ENCODE peak calls at places on chromosomes 1 and 21, in seven cellular contexts. L is body of pancreas, U is mammary epithelial cell, H is tibial artery, X is IMR-90, D is fibroblast of lung, J is NT2/D1. P is an unnamed sample. For H3K9me3, the result is how much of the 10 kb centered on the place peaks cover.

GRCh38 chr1:15950763-15951295 is 25.1 kb downstream of the ZBTB17 start:
- DNase-seq in U (no peak), L (no peak), H (peak), D (no peak), J (no peak), X (peak), P (no peak)

GRCh38 chr1:45545019-45545493 is 5.6 kb upstream of the AKR1A1 start:
- DNase-seq in J (no peak), L (no peak), H (no peak), U (no peak), X (no peak), D (no peak), P (no peak)

GRCh38 chr1:36988311-36988710 is 46.0 kb downstream of the GRIK3 start:
- DNase-seq in J (no peak), U (no peak), X (no peak), D (no peak), L (no peak), H (no peak), P (no peak)

GRCh38 chr1:5734414-5734813 is 257.8 kb downstream of the NPHP4 start:
- DNase-seq in X (no peak), J (no peak), H (no peak), U (no peak), L (no peak), D (no peak), P (no peak)

GRCh38 chr1:20530261-20530660 is 22.1 kb upstream of the FAM43B start:
- DNase-seq in X (no peak), D (no peak), L (no peak), U (no peak), H (no peak), J (no peak), P (no peak)

GRCh38 chr1:228842094-228842775 is 107.0 kb downstream of the RHOU start:
- DNase-seq in H (no peak), U (peak), X (peak), D (peak), J (peak), L (peak), P (no peak)

GRCh38 chr1:179447489-179447888 is 81.7 kb downstream of the AXDND1 start:
- DNase-seq in H (no peak), L (no peak), J (peak), X (peak), U (peak), D (no peak), P (peak)

GRCh38 chr1:61518670-61519400 is 206.1 kb downstream of the TM2D1 start:
- DNase-seq in L (no peak), J (no peak), U (peak), H (no peak), X (no peak), D (peak), P (no peak)

GRCh38 chr1:219587817-219588561 is 24.9 kb downstream of the ZC3H11B start:
- DNase-seq in D (peak), X (peak), J (no peak), L (no peak), H (no peak), U (no peak), P (no peak)

GRCh38 chr1:62435231-62436038 is 1.4 kb upstream of the USP1 start:
- DNase-seq in X (no peak), J (peak), D (no peak), U (no peak), H (no peak), L (no peak), P (no peak)

GRCh38 chr21:46188226-46189212 is 4.3 kb upstream of the SPATC1L start:
- DNase-seq in D (peak), U (peak), J (peak), L (peak), H (no peak), X (peak), P (no peak)

GRCh38 chr1:244647819-244648218 is 5.1 kb upstream of the DESI2 start:
- DNase-seq in L (no peak), D (no peak), J (no peak), H (no peak), X (no peak), U (no peak), P (no peak)

GRCh38 chr1:237108299-237109040 is 66.5 kb downstream of the RYR2 start:
- DNase-seq in D (no peak), X (no peak), U (no peak), L (peak), H (no peak), J (peak), P (no peak)

GRCh38 chr1:21899972-21900371 is 37.1 kb downstream of the HSPG2 start:
- DNase-seq in L (no peak), J (no peak), X (no peak), H (no peak), U (no peak), D (no peak), P (no peak)

GRCh38 chr1:37930246-37931142 is 16.4 kb downstream of the INPP5B start:
- DNase-seq in L (no peak), X (peak), U (peak), D (no peak), J (no peak), H (no peak), P (no peak)

GRCh38 chr1:75482951-75483350 is 128.0 kb downstream of the SLC44A5 start:
- DNase-seq in U (no peak), D (no peak), L (no peak), X (no peak), J (no peak), H (no peak), P (no peak)

GRCh38 chr21:34221331-34222030 is 142.3 kb upstream of the KCNE2 start:
- DNase-seq in L (no peak), D (no peak), J (no peak), X (no peak), H (no peak), U (no peak), P (no peak)

GRCh38 chr1:100530901-100531487 is 6.9 kb upstream of the GPR88 start:
- DNase-seq in L (peak), H (peak), U (peak), X (peak), D (peak), J (no peak), P (no peak)

GRCh38 chr1:6358144-6358624 is 35.4 kb downstream of the ACOT7 start:
- DNase-seq in X (no peak), D (no peak), H (no peak), U (peak), J (no peak), L (no peak), P (no peak)

GRCh38 chr1:6365047-6365446 is 28.5 kb downstream of the ACOT7 start:
- DNase-seq in U (no peak), X (no peak), J (no peak), D (no peak), L (no peak), H (no peak), P (no peak)

GRCh38 chr1:48263042-48263441 is 40.5 kb downstream of the SLC5A9 start:
- DNase-seq in U (no peak), D (peak), X (no peak), L (no peak), H (no peak), J (no peak), P (no peak)

GRCh38 chr1:52520149-52520548 is 32.7 kb downstream of the TUT4 start:
- DNase-seq in J (no peak), H (no peak), U (peak), D (peak), L (no peak), X (peak), P (no peak)

GRCh38 chr21:36792505-36792967 is 93.6 kb downstream of the SIM2 start:
- DNase-seq in H (no peak), U (peak), J (no peak), L (no peak), D (no peak), X (peak), P (no peak)

GRCh38 chr1:39788758-39789570 is at the start of gene BMP8B:
- DNase-seq in J (no peak), X (no peak), D (no peak), L (peak), H (peak), U (peak), P (no peak)

GRCh38 chr1:5296135-5296930 is 641.9 kb downstream of the AJAP1 start:
- DNase-seq in J (no peak), U (no peak), L (no peak), D (no peak), X (no peak), H (no peak), P (no peak)

GRCh38 chr1:51555866-51556619 is 37.0 kb upstream of the EPS15 start:
- DNase-seq in J (no peak), H (no peak), D (peak), L (no peak), U (peak), X (peak), P (no peak)

GRCh38 chr21:15281714-15282113 is 216.9 kb upstream of the NRIP1 start:
- DNase-seq in J (no peak), D (no peak), U (no peak), L (no peak), H (no peak), X (no peak), P (no peak)

GRCh38 chr21:38340131-38340530 is 83.3 kb downstream of the KCNJ15 start:
- DNase-seq in L (no peak), D (no peak), U (no peak), H (no peak), X (no peak), J (no peak), P (no peak)

GRCh38 chr1:182779530-182779929 is 10.0 kb upstream of the NPL start:
- DNase-seq in D (no peak), J (no peak), U (no peak), H (no peak), X (peak), L (no peak), P (no peak)

GRCh38 chr1:200889571-200889970 is 5.1 kb upstream of the INAVA start:
- DNase-seq in D (no peak), H (no peak), J (no peak), X (no peak), L (no peak), U (peak), P (no peak)

GRCh38 chr1:184291701-184292100 is 95.1 kb upstream of the C1orf21 start:
- DNase-seq in L (no peak), J (no peak), X (no peak), H (no peak), U (no peak), D (no peak), P (no peak)
- H3K9me3 ChIP-seq in L (under half), J (under half), X (under half), H (under half), U (under half), D (under half), P (under half)

GRCh38 chr1:174017231-174017970 is 4.8 kb downstream of the RC3H1 start:
- DNase-seq in X (peak), J (no peak), U (no peak), L (no peak), H (no peak), D (no peak), P (no peak)
- H3K4me3 ChIP-seq in X (no peak), J (no peak), U (no peak), L (no peak), H (no peak), D (peak), P (no peak)

DNA sequence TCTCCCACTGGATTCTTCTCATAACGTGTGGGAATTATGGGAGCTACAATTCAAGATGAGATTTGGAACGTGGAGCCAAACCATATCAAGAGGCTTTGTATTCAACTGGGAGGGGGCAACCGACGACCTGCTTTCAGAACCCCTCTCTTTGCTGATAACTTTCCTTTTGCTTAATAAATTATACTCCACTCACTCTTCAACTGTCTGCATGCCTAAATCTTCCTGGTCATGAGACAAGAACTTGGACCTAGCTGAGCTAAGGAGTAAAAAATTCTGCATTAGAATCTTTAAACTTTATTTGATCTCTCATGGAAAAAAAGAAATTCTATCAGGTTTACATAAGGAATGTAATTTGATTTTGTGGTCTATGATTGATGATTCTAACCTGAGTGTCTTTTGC is 86.7 kb upstream of the CYYR1 start:
- DNase-seq in U (no peak), H (no peak), L (no peak), X (no peak), D (no peak), J (no peak), P (no peak)
- H3K9me3 ChIP-seq in U (under half), H (under half), L (under half), X (under half), D (under half), J (under half), P (under half)

GRCh38 chr1:204103121-204103741 is 30.3 kb downstream of the SOX13 start:
- DNase-seq in X (peak), H (no peak), U (no peak), L (no peak), J (no peak), D (no peak), P (no peak)
- H3K4me3 ChIP-seq in X (no peak), H (no peak), U (no peak), L (no peak), J (no peak), D (no peak), P (no peak)

GRCh38 chr1:227654858-227655752 is 80.0 kb downstream of the JMJD4 start:
- DNase-seq in L (no peak), X (no peak), D (peak), H (no peak), U (no peak), J (no peak), P (no peak)

GRCh38 chr1:227654431-227654830 is 80.7 kb downstream of the JMJD4 start:
- DNase-seq in H (no peak), X (no peak), L (no peak), U (no peak), J (no peak), D (peak), P (no peak)
- H3K9me3 ChIP-seq in H (half or more), X (under half), L (under half), U (half or more), J (half or more), D (under half), P (under half)

DNA sequence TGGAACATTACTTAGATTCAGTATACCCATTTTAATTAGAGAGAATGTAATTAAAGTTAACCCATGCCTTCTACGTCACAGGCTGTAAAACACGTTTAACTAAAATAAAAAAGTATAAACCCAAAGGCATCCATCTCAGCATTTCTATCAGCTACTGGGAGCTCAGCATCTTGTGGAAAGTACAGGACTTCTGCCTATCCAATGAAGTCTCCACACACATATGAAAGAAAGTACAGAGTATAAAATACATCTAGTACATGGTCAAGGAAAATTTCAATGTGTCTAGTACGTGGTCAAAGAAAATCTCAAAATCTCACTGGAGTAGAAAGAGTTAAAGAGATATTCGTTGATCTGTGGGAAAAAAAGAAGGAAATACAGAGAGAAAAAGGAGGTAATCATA is 141.4 kb upstream of the ZNHIT6 start:
- DNase-seq in L (no peak), J (no peak), X (no peak), H (no peak), U (no peak), D (no peak), P (no peak)
- H3K4me3 ChIP-seq in L (no peak), J (no peak), X (no peak), H (no peak), U (no peak), D (no peak), P (no peak)

GRCh38 chr1:248710305-248710900 is 7.8 kb upstream of the OR14I1 start:
- DNase-seq in J (no peak), D (no peak), X (no peak), H (no peak), L (no peak), U (no peak), P (no peak)
- H3K9me3 ChIP-seq in J (under half), D (under half), X (under half), H (under half), L (under half), U (under half), P (under half)

DNA sequence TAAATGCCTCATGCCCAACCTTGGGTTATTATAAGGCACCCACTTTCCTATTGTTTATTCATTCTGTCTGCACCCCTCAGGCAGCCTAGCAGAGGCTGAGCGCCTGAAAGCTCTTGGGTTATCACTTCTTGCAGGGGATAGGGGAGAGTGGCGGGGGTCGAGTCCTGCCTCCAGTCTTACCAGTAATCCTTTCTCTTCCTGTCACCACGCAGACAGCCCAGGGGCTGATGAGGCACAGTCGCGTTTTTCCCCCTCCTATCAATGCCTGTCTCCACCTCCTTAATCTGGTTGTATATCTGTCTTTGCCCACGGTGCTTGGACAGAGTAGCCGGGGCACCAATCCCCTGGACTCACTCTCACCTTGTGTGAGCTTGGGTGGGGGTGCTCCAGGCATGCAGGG is 733.1 kb downstream of the MATN1 start:
- DNase-seq in H (no peak), L (no peak), D (no peak), J (no peak), U (no peak), X (no peak), P (no peak)
- H3K4me3 ChIP-seq in H (no peak), L (no peak), D (no peak), J (no peak), U (no peak), X (no peak), P (no peak)

GRCh38 chr1:88571510-88571909 is 112.6 kb upstream of the PKN2 start:
- DNase-seq in U (no peak), D (peak), X (no peak), J (no peak), L (no peak), H (no peak), P (no peak)
- H3K9me3 ChIP-seq in U (under half), D (under half), X (under half), J (under half), L (under half), H (under half), P (under half)

DNA sequence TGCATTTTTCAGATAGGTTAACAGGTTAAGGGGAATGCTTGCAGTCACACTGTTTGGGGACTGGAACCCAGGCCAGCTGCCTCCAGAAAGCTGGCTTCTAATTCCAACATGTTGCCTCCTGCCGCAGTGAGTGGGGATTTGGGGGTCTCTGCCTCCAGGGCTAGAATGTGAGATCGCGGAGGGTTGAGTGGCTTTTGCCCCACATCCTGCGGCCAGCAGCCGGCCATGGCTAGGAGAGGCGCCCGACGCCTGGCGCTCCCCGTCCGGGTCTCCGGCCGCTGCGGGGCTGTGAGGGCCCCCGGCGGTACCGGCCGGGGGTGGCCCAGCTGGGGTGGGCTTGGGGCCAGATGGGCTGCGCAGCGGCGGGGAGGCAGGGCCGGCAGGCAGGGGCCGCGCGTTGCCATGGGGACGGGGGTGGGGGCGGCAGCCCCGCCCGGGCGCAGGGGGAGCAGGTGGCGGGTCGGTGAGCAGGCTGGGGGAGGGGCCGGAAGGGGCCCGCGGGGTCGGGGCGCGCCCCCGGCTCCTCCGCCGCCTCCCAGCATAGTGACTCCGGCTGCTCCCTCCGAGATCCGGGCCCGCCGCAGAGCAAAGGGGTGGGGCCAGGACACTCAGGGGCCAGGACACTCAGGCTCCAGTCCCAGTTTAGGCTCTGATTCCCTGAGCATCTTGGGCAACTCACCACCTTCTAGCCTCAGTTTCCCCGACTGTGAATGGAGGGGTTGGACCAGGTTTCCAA is 68.5 kb upstream of the SSBP3 start:
- DNase-seq in X (no peak), U (no peak), H (no peak), J (no peak), D (no peak), L (no peak), P (no peak)
- H3K4me3 ChIP-seq in X (no peak), U (no peak), H (peak), J (peak), D (peak), L (no peak), P (peak)